ENCODE peak calls at places on chromosome 14, in ten cellular contexts. O is WTC11, E is A549, W is HCT116, V is HepG2, X is GM12878, M is endothelial cell of umbilical vein, I is K562, K is H1, B is SK-N-SH. D is an unnamed sample.

GRCh38 chr14:67396381-67396965 is 15.5 kb downstream of the PLEK2 start:
- DNase-seq in O (no peak), E (no peak), W (no peak), V (no peak), X (no peak), M (no peak), I (no peak), K (no peak), B (no peak), D (no peak)

GRCh38 chr14:24428628-24429394 is 657 bp downstream of the CBLN3 start:
- DNase-seq in O (no peak), E (no peak), W (no peak), V (no peak), X (no peak), M (no peak), I (no peak), K (no peak), B (no peak), D (no peak)

GRCh38 chr14:77406086-77406485 is 17.2 kb downstream of the NOXRED1 start:
- DNase-seq in O (no peak), E (no peak), W (no peak), V (no peak), X (no peak), M (no peak), I (peak; percentile 13), K (no peak), B (no peak), D (no peak)

GRCh38 chr14:75549169-75549568 is 26.9 kb downstream of the BATF start:
- DNase-seq in O (no peak), E (no peak), W (no peak), V (no peak), X (peak; percentile 79), M (no peak), I (no peak), K (no peak), B (no peak), D (no peak)

GRCh38 chr14:54537651-54538050 is 27.9 kb downstream of the CGRRF1 start:
- DNase-seq in O (no peak), E (peak; percentile 18), W (no peak), V (peak; percentile 79), X (no peak), M (no peak), I (no peak), K (no peak), B (no peak), D (no peak)

GRCh38 chr14:66231823-66232222 is 254.3 kb upstream of the CCDC196 start:
- DNase-seq in O (no peak), E (no peak), W (no peak), V (no peak), X (no peak), M (no peak), I (no peak), K (no peak), B (peak; percentile 35), D (no peak)

GRCh38 chr14:31159682-31160296 is 47.8 kb downstream of the HECTD1 start:
- DNase-seq in O (no peak), E (peak; percentile 35), W (peak; percentile 42), V (no peak), X (no peak), M (no peak), I (no peak), K (no peak), B (no peak), D (no peak)

GRCh38 chr14:83463500-83464098 is 1929.9 kb upstream of the SEL1L start:
- DNase-seq in O (peak; percentile 59), E (peak; percentile 28), W (no peak), V (peak; percentile 12), X (no peak), M (peak; percentile 46), I (peak; percentile 23), K (peak; percentile 5), B (peak; percentile 7), D (peak; percentile 72)

GRCh38 chr14:52342849-52343606 is 28.9 kb downstream of the PTGER2 start:
- DNase-seq in O (no peak), E (peak; percentile 39), W (no peak), V (no peak), X (no peak), M (no peak), I (no peak), K (no peak), B (no peak), D (no peak)

GRCh38 chr14:43359317-43359716 is 1147.8 kb downstream of the FSCB start:
- DNase-seq in O (no peak), E (no peak), W (no peak), V (no peak), X (no peak), M (no peak), I (no peak), K (no peak), B (no peak), D (no peak)

GRCh38 chr14:30354439-30354838 is 204.5 kb upstream of the G2E3 start:
- DNase-seq in O (no peak), E (no peak), W (no peak), V (no peak), X (no peak), M (no peak), I (no peak), K (no peak), B (no peak), D (no peak)

GRCh38 chr14:86003998-86004397 is 474.1 kb downstream of the FLRT2 start:
- DNase-seq in O (no peak), E (peak; percentile 8), W (no peak), V (peak; percentile 44), X (no peak), M (no peak), I (no peak), K (no peak), B (no peak), D (no peak)

GRCh38 chr14:21475767-21476525 is 813 bp downstream of the RAB2B start:
- DNase-seq in O (no peak), E (no peak), W (peak; percentile 18), V (peak; percentile 18), X (no peak), M (no peak), I (peak; percentile 22), K (no peak), B (no peak), D (no peak)

GRCh38 chr14:53865716-53866115 is 90.9 kb downstream of the BMP4 start:
- DNase-seq in O (no peak), E (no peak), W (no peak), V (no peak), X (no peak), M (no peak), I (no peak), K (no peak), B (no peak), D (no peak)

GRCh38 chr14:89176090-89176757 is 240.8 kb downstream of the FOXN3 start:
- DNase-seq in O (no peak), E (no peak), W (no peak), V (no peak), X (no peak), M (no peak), I (no peak), K (no peak), B (no peak), D (no peak)

GRCh38 chr14:44564908-44565307 is 57.8 kb upstream of the FSCB start:
- DNase-seq in O (no peak), E (no peak), W (no peak), V (no peak), X (no peak), M (no peak), I (no peak), K (no peak), B (no peak), D (no peak)

DNA sequence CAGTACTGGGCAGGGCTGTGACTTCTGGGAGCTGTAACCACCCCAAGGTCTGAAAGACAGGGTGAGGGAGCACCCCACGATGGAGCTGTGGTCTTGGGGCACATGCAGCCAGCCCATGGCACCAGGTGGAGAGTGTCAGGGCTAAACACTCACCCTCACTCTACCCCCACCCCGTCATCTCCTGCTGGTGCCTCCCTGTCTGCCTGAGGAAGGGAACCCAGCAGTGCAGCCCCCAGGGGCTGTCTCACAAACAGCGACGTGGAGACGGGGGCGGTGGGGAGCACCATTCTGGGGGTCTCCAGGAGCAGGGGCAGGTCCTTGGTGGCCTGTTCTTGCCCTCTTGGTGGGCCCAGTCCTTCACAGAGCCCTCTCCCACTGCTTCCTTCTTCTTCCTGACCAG is 63.5 kb downstream of the ERH start:
- DNase-seq in O (no peak), E (no peak), W (no peak), V (no peak), X (no peak), M (no peak), I (no peak), K (no peak), B (no peak), D (no peak)
- TF ChIP-seq CTCF in O (no peak), E (no peak), W (no peak), V (no peak), X (no peak), M (no peak), I (no peak), K (no peak), B (no peak), D (no peak)

GRCh38 chr14:92684801-92685560 is 63.4 kb downstream of the LGMN start:
- DNase-seq in O (peak; percentile 76), E (no peak), W (no peak), V (no peak), X (no peak), M (no peak), I (peak; percentile 38), K (no peak), B (no peak), D (no peak)
- TF ChIP-seq MAX in O (no peak), E (no peak), W (no peak), V (no peak), X (no peak), M (no peak), I (no peak), K (no peak), B (no peak), D (no peak)

GRCh38 chr14:37457334-37457733 is 137.7 kb downstream of the FOXA1 start:
- DNase-seq in O (no peak), E (no peak), W (no peak), V (no peak), X (no peak), M (no peak), I (no peak), K (no peak), B (no peak), D (no peak)
- TF ChIP-seq CTCF in O (no peak), E (no peak), W (no peak), V (no peak), X (no peak), M (no peak), I (no peak), K (no peak), B (no peak), D (no peak)

DNA sequence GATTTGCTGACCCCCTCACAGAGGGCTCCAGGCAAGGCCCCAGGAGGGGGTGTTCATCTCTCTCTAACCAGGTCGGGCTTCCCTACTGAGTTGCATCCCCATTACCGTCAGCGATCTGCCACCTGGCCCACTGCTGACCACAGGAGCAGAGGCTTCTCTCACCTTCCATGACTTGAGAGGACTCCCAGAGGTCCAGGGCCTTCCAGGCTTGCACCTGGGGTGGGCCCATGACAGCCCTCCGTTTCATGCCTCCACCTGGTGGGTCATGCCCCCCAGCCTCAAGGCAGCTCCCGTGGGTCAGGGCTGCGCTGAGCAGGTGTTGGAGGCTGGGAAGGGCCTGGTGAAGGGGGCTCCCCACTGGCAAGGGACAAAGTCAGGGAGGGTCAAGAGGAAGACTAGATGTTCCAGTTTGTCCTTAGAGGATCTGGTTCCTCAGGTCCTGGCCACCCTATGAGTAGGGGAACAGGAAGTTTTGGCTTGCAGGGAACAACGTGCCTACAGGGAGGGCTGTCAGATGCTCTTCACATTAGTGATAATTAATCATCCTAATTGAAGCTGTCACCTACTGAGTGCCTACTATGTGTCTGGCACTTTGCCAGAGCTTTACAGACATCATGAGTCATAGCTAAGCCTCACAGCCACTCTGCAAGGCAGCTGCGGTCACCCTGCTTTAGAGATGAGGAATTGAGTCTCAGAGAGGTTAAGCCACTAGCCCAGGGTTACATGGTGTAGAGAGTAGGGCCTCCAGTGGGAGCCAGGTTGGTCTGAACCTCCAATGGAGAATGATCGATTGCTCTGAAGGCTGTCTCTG is 13.8 kb downstream of the NFKBIA start:
- DNase-seq in O (no peak), E (no peak), W (no peak), V (no peak), X (no peak), M (no peak), I (peak; percentile 87), K (no peak), B (no peak), D (no peak)
- TF ChIP-seq MAX in O (no peak), E (no peak), W (peak; percentile 15), V (no peak), X (no peak), M (no peak), I (no peak), K (no peak), B (no peak), D (no peak)